ENCODE peak calls at places on chromosomes 4 and X, in ten cellular contexts. C, B, Q, R, J, F, Y, T, A and X are unnamed samples.

GRCh38 chr4:8793571-8794160 is 78.0 kb downstream of the HMX1 start:
- DNase-seq in C (no peak), B (no peak), Q (no peak), R (no peak), J (no peak), F (no peak), Y (no peak), T (no peak), A (no peak), X (no peak)

GRCh38 chr4:162457071-162457865 is 293.5 kb upstream of the FSTL5 start:
- DNase-seq in C (no peak), B (no peak), Q (no peak), R (peak), J (no peak), F (no peak), Y (no peak), T (no peak), A (no peak), X (peak)

GRCh38 chrX:129565046-129565649 is 25.1 kb downstream of the OCRL start:
- DNase-seq in C (no peak), B (no peak), Q (no peak), R (no peak), J (no peak), F (no peak), Y (no peak), T (no peak), A (no peak), X (no peak)

GRCh38 chr4:75995727-75996126 is 5.0 kb upstream of the SDAD1 start:
- DNase-seq in C (no peak), B (peak), Q (no peak), R (peak), J (peak), F (no peak), Y (no peak), T (no peak), A (peak), X (peak)

GRCh38 chrX:150623583-150623982 is 55.2 kb downstream of the MTM1 start:
- DNase-seq in C (no peak), B (no peak), Q (no peak), R (no peak), J (no peak), F (no peak), Y (no peak), T (no peak), A (no peak), X (no peak)

GRCh38 chr4:81919238-81919637 is 447.5 kb upstream of the RASGEF1B start:
- DNase-seq in C (no peak), B (peak), Q (no peak), R (peak), J (peak), F (no peak), Y (no peak), T (no peak), A (no peak), X (peak)

GRCh38 chr4:88211473-88212252 is 53.2 kb upstream of the ABCG2 start:
- DNase-seq in C (no peak), B (peak), Q (no peak), R (peak), J (peak), F (no peak), Y (no peak), T (peak), A (peak), X (peak)

GRCh38 chr4:183241322-183241640 is 78.8 kb downstream of the CLDN22 start:
- DNase-seq in C (no peak), B (peak), Q (no peak), R (peak), J (no peak), F (no peak), Y (no peak), T (no peak), A (peak), X (peak)

GRCh38 chr4:149493492-149493891 is 322.2 kb downstream of the IQCM start:
- DNase-seq in C (no peak), B (no peak), Q (no peak), R (no peak), J (no peak), F (no peak), Y (no peak), T (no peak), A (no peak), X (no peak)

GRCh38 chrX:115592997-115593734 is 32.2 kb downstream of the PLS3 start:
- DNase-seq in C (no peak), B (no peak), Q (no peak), R (peak), J (no peak), F (no peak), Y (no peak), T (no peak), A (no peak), X (peak)

GRCh38 chrX:153646620-153647373 is at the start of gene DUSP9:
- DNase-seq in C (peak), B (peak), Q (no peak), R (peak), J (peak), F (no peak), Y (peak), T (peak), A (no peak), X (peak)

GRCh38 chr4:10664408-10664807 is 20.2 kb downstream of the CLNK start:
- DNase-seq in C (no peak), B (peak), Q (no peak), R (peak), J (peak), F (no peak), Y (no peak), T (no peak), A (peak), X (peak)

GRCh38 chr4:73006286-73006990 is 63.1 kb downstream of the COX18 start:
- DNase-seq in C (no peak), B (no peak), Q (no peak), R (no peak), J (no peak), F (no peak), Y (no peak), T (no peak), A (no peak), X (no peak)

GRCh38 chr4:40553995-40554394 is 75.7 kb downstream of the RBM47 start:
- DNase-seq in C (no peak), B (no peak), Q (no peak), R (no peak), J (no peak), F (no peak), Y (no peak), T (no peak), A (no peak), X (no peak)

GRCh38 chr4:53377319-53378170 is at the start of gene FIP1L1:
- DNase-seq in C (peak), B (peak), Q (peak), R (peak), J (peak), F (peak), Y (peak), T (peak), A (peak), X (peak)

GRCh38 chr4:28723371-28723770 is 1862.7 kb downstream of the STIM2 start:
- DNase-seq in C (no peak), B (no peak), Q (no peak), R (no peak), J (no peak), F (no peak), Y (no peak), T (no peak), A (no peak), X (no peak)

GRCh38 chrX:68822641-68823410 is 6.0 kb upstream of the EFNB1 start:
- DNase-seq in C (no peak), B (peak), Q (no peak), R (no peak), J (peak), F (no peak), Y (no peak), T (no peak), A (peak), X (peak)

GRCh38 chrX:134886201-134886600 is 104.6 kb upstream of the SMIM10 start:
- DNase-seq in C (no peak), B (no peak), Q (no peak), R (peak), J (no peak), F (no peak), Y (no peak), T (no peak), A (no peak), X (peak)

GRCh38 chr4:106238819-106239420 is 77.1 kb downstream of the TBCK start:
- DNase-seq in C (no peak), B (peak), Q (no peak), R (peak), J (peak), F (no peak), Y (no peak), T (no peak), A (peak), X (peak)

GRCh38 chr4:37685211-37685725 is 908 bp downstream of the RELL1 start:
- DNase-seq in C (no peak), B (no peak), Q (peak), R (peak), J (peak), F (no peak), Y (no peak), T (no peak), A (peak), X (no peak)

GRCh38 chrX:49249071-49249470 is 13.8 kb downstream of the CCDC22 start:
- DNase-seq in C (no peak), B (no peak), Q (no peak), R (no peak), J (no peak), F (no peak), Y (no peak), T (no peak), A (no peak), X (no peak)

GRCh38 chrX:34578237-34578636 is 78.8 kb downstream of the TMEM47 start:
- DNase-seq in C (no peak), B (peak), Q (no peak), R (peak), J (peak), F (no peak), Y (no peak), T (no peak), A (peak), X (peak)

GRCh38 chr4:17280266-17280665 is 231.6 kb downstream of the QDPR start:
- DNase-seq in C (no peak), B (no peak), Q (no peak), R (no peak), J (no peak), F (no peak), Y (no peak), T (no peak), A (peak), X (no peak)

GRCh38 chr4:111923786-111924185 is 221.5 kb upstream of the FAM241A start:
- DNase-seq in C (no peak), B (no peak), Q (no peak), R (peak), J (peak), F (no peak), Y (no peak), T (no peak), A (peak), X (no peak)

GRCh38 chr4:4408576-4409335 is 21.9 kb downstream of the NSG1 start:
- DNase-seq in C (no peak), B (no peak), Q (no peak), R (peak), J (no peak), F (no peak), Y (no peak), T (no peak), A (no peak), X (no peak)

GRCh38 chrX:110442631-110443030 is 84.0 kb downstream of the RTL9 start:
- DNase-seq in C (no peak), B (peak), Q (no peak), R (peak), J (no peak), F (no peak), Y (no peak), T (no peak), A (peak), X (peak)

GRCh38 chr4:96936886-96937285 is 1097.0 kb downstream of the PDHA2 start:
- DNase-seq in C (no peak), B (no peak), Q (no peak), R (no peak), J (no peak), F (peak), Y (no peak), T (no peak), A (no peak), X (no peak)

GRCh38 chr4:94641702-94642560 is 115.8 kb upstream of the BMPR1B start:
- DNase-seq in C (no peak), B (peak), Q (no peak), R (peak), J (peak), F (no peak), Y (no peak), T (no peak), A (peak), X (peak)

GRCh38 chrX:20217279-20217678 is 49.4 kb downstream of the RPS6KA3 start:
- DNase-seq in C (no peak), B (no peak), Q (no peak), R (peak), J (peak), F (no peak), Y (no peak), T (no peak), A (peak), X (peak)

GRCh38 chr4:71377561-71377960 is 38.7 kb downstream of the SLC4A4 start:
- DNase-seq in C (no peak), B (peak), Q (no peak), R (peak), J (peak), F (no peak), Y (no peak), T (no peak), A (peak), X (peak)

GRCh38 chr4:15149842-15150592 is 147.7 kb downstream of the CPEB2 start:
- DNase-seq in C (peak), B (peak), Q (no peak), R (peak), J (peak), F (no peak), Y (peak), T (peak), A (peak), X (peak)

GRCh38 chrX:77442728-77443127 is 4.5 kb upstream of the FGF16 start:
- DNase-seq in C (no peak), B (peak), Q (no peak), R (peak), J (peak), F (no peak), Y (no peak), T (no peak), A (peak), X (peak)

GRCh38 chrX:139844163-139844562 is 88.7 kb downstream of the ATP11C start:
- DNase-seq in C (no peak), B (no peak), Q (no peak), R (peak), J (no peak), F (no peak), Y (no peak), T (no peak), A (no peak), X (peak)

GRCh38 chrX:6793000-6793399 is 258.1 kb upstream of the VCX3A start:
- DNase-seq in C (no peak), B (no peak), Q (no peak), R (no peak), J (no peak), F (no peak), Y (no peak), T (no peak), A (no peak), X (no peak)

GRCh38 chr4:177251237-177251636 is 58.4 kb upstream of the NEIL3 start:
- DNase-seq in C (no peak), B (no peak), Q (no peak), R (no peak), J (no peak), F (no peak), Y (no peak), T (no peak), A (no peak), X (no peak)

GRCh38 chr4:41257257-41257900 is 651 bp downstream of the UCHL1 start:
- DNase-seq in C (peak), B (peak), Q (peak), R (no peak), J (peak), F (no peak), Y (peak), T (peak), A (peak), X (no peak)

GRCh38 chrX:130079824-130080406 is 30.4 kb downstream of the ELF4 start:
- DNase-seq in C (peak), B (peak), Q (peak), R (peak), J (peak), F (no peak), Y (no peak), T (peak), A (peak), X (peak)

GRCh38 chr4:48454591-48454990 is 28.6 kb upstream of the SLC10A4 start:
- DNase-seq in C (no peak), B (no peak), Q (no peak), R (no peak), J (no peak), F (no peak), Y (no peak), T (no peak), A (no peak), X (no peak)

GRCh38 chr4:123127865-123128264 is 205.5 kb upstream of the NUDT6 start:
- DNase-seq in C (no peak), B (no peak), Q (no peak), R (peak), J (peak), F (no peak), Y (no peak), T (no peak), A (no peak), X (no peak)

GRCh38 chrX:66638591-66639500 is at the start of gene EDA2R:
- DNase-seq in C (peak), B (peak), Q (peak), R (peak), J (peak), F (no peak), Y (peak), T (no peak), A (peak), X (no peak)